ENCODE peak calls at places on chromosomes 2 and 18, in eight cellular contexts. One of them, this sample, is unnamed.

GRCh38 chr2:107721581-107721980 is 105.1 kb upstream of the RGPD4 start:
- DNase-seq in activated gamma-delta T cell treated with Interleukin-2 at 50 U/mL for 16 hours: no peak
- DNase-seq in mesendoderm: no peak
- DNase-seq in activated CD8-positive, alpha-beta memory T cell treated with anti-CD3 and anti-CD28 coated beads for 4 hours: no peak
- DNase-seq in iris pigment epithelial cell: peak
- DNase-seq in activated CD4-positive, alpha-beta T cell treated with anti-CD3 and anti-CD28 coated beads for 1 hour: no peak
- DNase-seq in sciatic nerve: no peak
- DNase-seq in T-helper 2 cell: no peak
- DNase-seq in this sample: no peak

GRCh38 chr2:21268871-21269224 is 145.1 kb downstream of the TDRD15 start:
- DNase-seq in activated gamma-delta T cell treated with Interleukin-2 at 50 U/mL for 16 hours: no peak
- DNase-seq in mesendoderm: no peak
- DNase-seq in activated CD8-positive, alpha-beta memory T cell treated with anti-CD3 and anti-CD28 coated beads for 4 hours: no peak
- DNase-seq in iris pigment epithelial cell: no peak
- DNase-seq in activated CD4-positive, alpha-beta T cell treated with anti-CD3 and anti-CD28 coated beads for 1 hour: no peak
- DNase-seq in sciatic nerve: no peak
- DNase-seq in T-helper 2 cell: no peak
- DNase-seq in this sample: no peak

GRCh38 chr2:183078163-183078466 is 432 bp upstream of the DUSP19 start:
- DNase-seq in activated gamma-delta T cell treated with Interleukin-2 at 50 U/mL for 16 hours: no peak
- DNase-seq in mesendoderm: no peak
- DNase-seq in activated CD8-positive, alpha-beta memory T cell treated with anti-CD3 and anti-CD28 coated beads for 4 hours: no peak
- DNase-seq in iris pigment epithelial cell: peak
- DNase-seq in activated CD4-positive, alpha-beta T cell treated with anti-CD3 and anti-CD28 coated beads for 1 hour: no peak
- DNase-seq in sciatic nerve: no peak
- DNase-seq in T-helper 2 cell: no peak
- DNase-seq in this sample: no peak

GRCh38 chr2:37459095-37459981 is 114.9 kb downstream of the QPCT start:
- DNase-seq in activated gamma-delta T cell treated with Interleukin-2 at 50 U/mL for 16 hours: no peak
- DNase-seq in mesendoderm: no peak
- DNase-seq in activated CD8-positive, alpha-beta memory T cell treated with anti-CD3 and anti-CD28 coated beads for 4 hours: no peak
- DNase-seq in iris pigment epithelial cell: peak
- DNase-seq in activated CD4-positive, alpha-beta T cell treated with anti-CD3 and anti-CD28 coated beads for 1 hour: no peak
- DNase-seq in sciatic nerve: no peak
- DNase-seq in T-helper 2 cell: no peak
- DNase-seq in this sample: no peak

GRCh38 chr18:23498877-23499570 is 4.3 kb upstream of the RMC1 start:
- DNase-seq in activated gamma-delta T cell treated with Interleukin-2 at 50 U/mL for 16 hours: peak
- DNase-seq in mesendoderm: peak
- DNase-seq in activated CD8-positive, alpha-beta memory T cell treated with anti-CD3 and anti-CD28 coated beads for 4 hours: peak
- DNase-seq in iris pigment epithelial cell: peak
- DNase-seq in activated CD4-positive, alpha-beta T cell treated with anti-CD3 and anti-CD28 coated beads for 1 hour: peak
- DNase-seq in sciatic nerve: peak
- DNase-seq in T-helper 2 cell: peak
- DNase-seq in this sample: peak

GRCh38 chr2:160252278-160252887 is 52.3 kb upstream of the ITGB6 start:
- DNase-seq in activated gamma-delta T cell treated with Interleukin-2 at 50 U/mL for 16 hours: no peak
- DNase-seq in mesendoderm: peak
- DNase-seq in activated CD8-positive, alpha-beta memory T cell treated with anti-CD3 and anti-CD28 coated beads for 4 hours: no peak
- DNase-seq in iris pigment epithelial cell: no peak
- DNase-seq in activated CD4-positive, alpha-beta T cell treated with anti-CD3 and anti-CD28 coated beads for 1 hour: no peak
- DNase-seq in sciatic nerve: no peak
- DNase-seq in T-helper 2 cell: no peak
- DNase-seq in this sample: no peak

GRCh38 chr2:149089068-149089467 is 50.6 kb downstream of the LYPD6B start:
- DNase-seq in activated gamma-delta T cell treated with Interleukin-2 at 50 U/mL for 16 hours: no peak
- DNase-seq in mesendoderm: no peak
- DNase-seq in activated CD8-positive, alpha-beta memory T cell treated with anti-CD3 and anti-CD28 coated beads for 4 hours: no peak
- DNase-seq in iris pigment epithelial cell: no peak
- DNase-seq in activated CD4-positive, alpha-beta T cell treated with anti-CD3 and anti-CD28 coated beads for 1 hour: no peak
- DNase-seq in sciatic nerve: no peak
- DNase-seq in T-helper 2 cell: no peak
- DNase-seq in this sample: no peak

GRCh38 chr18:31329787-31330438 is 12.0 kb downstream of the DSG1 start:
- DNase-seq in activated gamma-delta T cell treated with Interleukin-2 at 50 U/mL for 16 hours: no peak
- DNase-seq in mesendoderm: peak
- DNase-seq in activated CD8-positive, alpha-beta memory T cell treated with anti-CD3 and anti-CD28 coated beads for 4 hours: no peak
- DNase-seq in iris pigment epithelial cell: no peak
- DNase-seq in activated CD4-positive, alpha-beta T cell treated with anti-CD3 and anti-CD28 coated beads for 1 hour: no peak
- DNase-seq in sciatic nerve: no peak
- DNase-seq in T-helper 2 cell: no peak
- DNase-seq in this sample: no peak

GRCh38 chr2:233620204-233620603 is 2.8 kb downstream of the UGT1A8 start:
- DNase-seq in activated gamma-delta T cell treated with Interleukin-2 at 50 U/mL for 16 hours: no peak
- DNase-seq in mesendoderm: no peak
- DNase-seq in activated CD8-positive, alpha-beta memory T cell treated with anti-CD3 and anti-CD28 coated beads for 4 hours: no peak
- DNase-seq in iris pigment epithelial cell: no peak
- DNase-seq in activated CD4-positive, alpha-beta T cell treated with anti-CD3 and anti-CD28 coated beads for 1 hour: no peak
- DNase-seq in sciatic nerve: no peak
- DNase-seq in T-helper 2 cell: no peak
- DNase-seq in this sample: peak

GRCh38 chr2:178484245-178485041 is 4.2 kb downstream of the PLEKHA3 start:
- DNase-seq in activated gamma-delta T cell treated with Interleukin-2 at 50 U/mL for 16 hours: no peak
- DNase-seq in mesendoderm: no peak
- DNase-seq in activated CD8-positive, alpha-beta memory T cell treated with anti-CD3 and anti-CD28 coated beads for 4 hours: no peak
- DNase-seq in iris pigment epithelial cell: no peak
- DNase-seq in activated CD4-positive, alpha-beta T cell treated with anti-CD3 and anti-CD28 coated beads for 1 hour: no peak
- DNase-seq in sciatic nerve: peak
- DNase-seq in T-helper 2 cell: no peak
- DNase-seq in this sample: no peak

GRCh38 chr2:101751875-101752619 is 54.5 kb downstream of the MAP4K4 start:
- DNase-seq in activated gamma-delta T cell treated with Interleukin-2 at 50 U/mL for 16 hours: no peak
- DNase-seq in mesendoderm: no peak
- DNase-seq in activated CD8-positive, alpha-beta memory T cell treated with anti-CD3 and anti-CD28 coated beads for 4 hours: no peak
- DNase-seq in iris pigment epithelial cell: no peak
- DNase-seq in activated CD4-positive, alpha-beta T cell treated with anti-CD3 and anti-CD28 coated beads for 1 hour: no peak
- DNase-seq in sciatic nerve: no peak
- DNase-seq in T-helper 2 cell: no peak
- DNase-seq in this sample: no peak

GRCh38 chr2:63587814-63588384 is 378 bp downstream of the WDPCP start:
- DNase-seq in activated gamma-delta T cell treated with Interleukin-2 at 50 U/mL for 16 hours: no peak
- DNase-seq in mesendoderm: no peak
- DNase-seq in activated CD8-positive, alpha-beta memory T cell treated with anti-CD3 and anti-CD28 coated beads for 4 hours: no peak
- DNase-seq in iris pigment epithelial cell: no peak
- DNase-seq in activated CD4-positive, alpha-beta T cell treated with anti-CD3 and anti-CD28 coated beads for 1 hour: no peak
- DNase-seq in sciatic nerve: no peak
- DNase-seq in T-helper 2 cell: no peak
- DNase-seq in this sample: no peak

GRCh38 chr2:23618696-23619530 is 233.9 kb downstream of the KLHL29 start:
- DNase-seq in activated gamma-delta T cell treated with Interleukin-2 at 50 U/mL for 16 hours: no peak
- DNase-seq in mesendoderm: no peak
- DNase-seq in activated CD8-positive, alpha-beta memory T cell treated with anti-CD3 and anti-CD28 coated beads for 4 hours: no peak
- DNase-seq in iris pigment epithelial cell: peak
- DNase-seq in activated CD4-positive, alpha-beta T cell treated with anti-CD3 and anti-CD28 coated beads for 1 hour: no peak
- DNase-seq in sciatic nerve: no peak
- DNase-seq in T-helper 2 cell: no peak
- DNase-seq in this sample: no peak

GRCh38 chr2:223723954-223724411 is 113.4 kb downstream of the AP1S3 start:
- DNase-seq in activated gamma-delta T cell treated with Interleukin-2 at 50 U/mL for 16 hours: no peak
- DNase-seq in mesendoderm: peak
- DNase-seq in activated CD8-positive, alpha-beta memory T cell treated with anti-CD3 and anti-CD28 coated beads for 4 hours: no peak
- DNase-seq in iris pigment epithelial cell: no peak
- DNase-seq in activated CD4-positive, alpha-beta T cell treated with anti-CD3 and anti-CD28 coated beads for 1 hour: no peak
- DNase-seq in sciatic nerve: no peak
- DNase-seq in T-helper 2 cell: no peak
- DNase-seq in this sample: no peak

GRCh38 chr2:187541086-187542085 is 12.8 kb downstream of the TFPI start:
- DNase-seq in activated gamma-delta T cell treated with Interleukin-2 at 50 U/mL for 16 hours: no peak
- DNase-seq in mesendoderm: no peak
- DNase-seq in activated CD8-positive, alpha-beta memory T cell treated with anti-CD3 and anti-CD28 coated beads for 4 hours: no peak
- DNase-seq in iris pigment epithelial cell: peak
- DNase-seq in activated CD4-positive, alpha-beta T cell treated with anti-CD3 and anti-CD28 coated beads for 1 hour: no peak
- DNase-seq in sciatic nerve: no peak
- DNase-seq in T-helper 2 cell: no peak
- DNase-seq in this sample: no peak

GRCh38 chr18:8507361-8507760 is 101.9 kb upstream of the RAB12 start:
- DNase-seq in activated gamma-delta T cell treated with Interleukin-2 at 50 U/mL for 16 hours: no peak
- DNase-seq in mesendoderm: peak
- DNase-seq in activated CD8-positive, alpha-beta memory T cell treated with anti-CD3 and anti-CD28 coated beads for 4 hours: no peak
- DNase-seq in iris pigment epithelial cell: peak
- DNase-seq in activated CD4-positive, alpha-beta T cell treated with anti-CD3 and anti-CD28 coated beads for 1 hour: no peak
- DNase-seq in sciatic nerve: no peak
- DNase-seq in T-helper 2 cell: no peak
- DNase-seq in this sample: no peak

GRCh38 chr2:105315314-105315713 is 14.2 kb downstream of the TGFBRAP1 start:
- DNase-seq in activated gamma-delta T cell treated with Interleukin-2 at 50 U/mL for 16 hours: no peak
- DNase-seq in mesendoderm: no peak
- DNase-seq in activated CD8-positive, alpha-beta memory T cell treated with anti-CD3 and anti-CD28 coated beads for 4 hours: no peak
- DNase-seq in iris pigment epithelial cell: no peak
- DNase-seq in activated CD4-positive, alpha-beta T cell treated with anti-CD3 and anti-CD28 coated beads for 1 hour: no peak
- DNase-seq in sciatic nerve: no peak
- DNase-seq in T-helper 2 cell: no peak
- DNase-seq in this sample: no peak

GRCh38 chr18:60873708-60874107 is 459.5 kb upstream of the CDH20 start:
- DNase-seq in activated gamma-delta T cell treated with Interleukin-2 at 50 U/mL for 16 hours: no peak
- DNase-seq in mesendoderm: no peak
- DNase-seq in activated CD8-positive, alpha-beta memory T cell treated with anti-CD3 and anti-CD28 coated beads for 4 hours: no peak
- DNase-seq in iris pigment epithelial cell: peak
- DNase-seq in activated CD4-positive, alpha-beta T cell treated with anti-CD3 and anti-CD28 coated beads for 1 hour: no peak
- DNase-seq in sciatic nerve: no peak
- DNase-seq in T-helper 2 cell: no peak
- DNase-seq in this sample: no peak

GRCh38 chr2:9617749-9618148 is 13.0 kb downstream of the YWHAQ start:
- DNase-seq in activated gamma-delta T cell treated with Interleukin-2 at 50 U/mL for 16 hours: no peak
- DNase-seq in mesendoderm: no peak
- DNase-seq in activated CD8-positive, alpha-beta memory T cell treated with anti-CD3 and anti-CD28 coated beads for 4 hours: no peak
- DNase-seq in iris pigment epithelial cell: no peak
- DNase-seq in activated CD4-positive, alpha-beta T cell treated with anti-CD3 and anti-CD28 coated beads for 1 hour: no peak
- DNase-seq in sciatic nerve: no peak
- DNase-seq in T-helper 2 cell: no peak
- DNase-seq in this sample: no peak

GRCh38 chr2:191957996-191958860 is 111.3 kb upstream of the CAVIN2 start:
- DNase-seq in activated gamma-delta T cell treated with Interleukin-2 at 50 U/mL for 16 hours: no peak
- DNase-seq in mesendoderm: no peak
- DNase-seq in activated CD8-positive, alpha-beta memory T cell treated with anti-CD3 and anti-CD28 coated beads for 4 hours: no peak
- DNase-seq in iris pigment epithelial cell: peak
- DNase-seq in activated CD4-positive, alpha-beta T cell treated with anti-CD3 and anti-CD28 coated beads for 1 hour: no peak
- DNase-seq in sciatic nerve: no peak
- DNase-seq in T-helper 2 cell: no peak
- DNase-seq in this sample: no peak

GRCh38 chr18:37244618-37245017 is 321.0 kb downstream of the CELF4 start:
- DNase-seq in activated gamma-delta T cell treated with Interleukin-2 at 50 U/mL for 16 hours: no peak
- DNase-seq in mesendoderm: no peak
- DNase-seq in activated CD8-positive, alpha-beta memory T cell treated with anti-CD3 and anti-CD28 coated beads for 4 hours: no peak
- DNase-seq in iris pigment epithelial cell: no peak
- DNase-seq in activated CD4-positive, alpha-beta T cell treated with anti-CD3 and anti-CD28 coated beads for 1 hour: no peak
- DNase-seq in sciatic nerve: no peak
- DNase-seq in T-helper 2 cell: no peak
- DNase-seq in this sample: no peak

GRCh38 chr2:55314985-55315384 is 46.0 kb upstream of the MTIF2 start:
- DNase-seq in activated gamma-delta T cell treated with Interleukin-2 at 50 U/mL for 16 hours: no peak
- DNase-seq in mesendoderm: no peak
- DNase-seq in activated CD8-positive, alpha-beta memory T cell treated with anti-CD3 and anti-CD28 coated beads for 4 hours: no peak
- DNase-seq in iris pigment epithelial cell: no peak
- DNase-seq in activated CD4-positive, alpha-beta T cell treated with anti-CD3 and anti-CD28 coated beads for 1 hour: no peak
- DNase-seq in sciatic nerve: no peak
- DNase-seq in T-helper 2 cell: no peak
- DNase-seq in this sample: no peak

GRCh38 chr18:61896767-61897166 is 4.0 kb upstream of the RNF152 start:
- DNase-seq in activated gamma-delta T cell treated with Interleukin-2 at 50 U/mL for 16 hours: no peak
- DNase-seq in mesendoderm: peak
- DNase-seq in activated CD8-positive, alpha-beta memory T cell treated with anti-CD3 and anti-CD28 coated beads for 4 hours: no peak
- DNase-seq in iris pigment epithelial cell: peak
- DNase-seq in activated CD4-positive, alpha-beta T cell treated with anti-CD3 and anti-CD28 coated beads for 1 hour: no peak
- DNase-seq in sciatic nerve: no peak
- DNase-seq in T-helper 2 cell: no peak
- DNase-seq in this sample: peak

GRCh38 chr2:238601433-238602222 is 174.9 kb downstream of the ASB1 start:
- DNase-seq in activated gamma-delta T cell treated with Interleukin-2 at 50 U/mL for 16 hours: no peak
- DNase-seq in mesendoderm: no peak
- DNase-seq in activated CD8-positive, alpha-beta memory T cell treated with anti-CD3 and anti-CD28 coated beads for 4 hours: no peak
- DNase-seq in iris pigment epithelial cell: peak
- DNase-seq in activated CD4-positive, alpha-beta T cell treated with anti-CD3 and anti-CD28 coated beads for 1 hour: no peak
- DNase-seq in sciatic nerve: no peak
- DNase-seq in T-helper 2 cell: no peak
- DNase-seq in this sample: peak

GRCh38 chr2:29583104-29583503 is 338.3 kb downstream of the ALK start:
- DNase-seq in activated gamma-delta T cell treated with Interleukin-2 at 50 U/mL for 16 hours: no peak
- DNase-seq in mesendoderm: no peak
- DNase-seq in activated CD8-positive, alpha-beta memory T cell treated with anti-CD3 and anti-CD28 coated beads for 4 hours: no peak
- DNase-seq in iris pigment epithelial cell: peak
- DNase-seq in activated CD4-positive, alpha-beta T cell treated with anti-CD3 and anti-CD28 coated beads for 1 hour: no peak
- DNase-seq in sciatic nerve: no peak
- DNase-seq in T-helper 2 cell: no peak
- DNase-seq in this sample: no peak

GRCh38 chr2:238970553-238971081 is 122.7 kb downstream of the TWIST2 start:
- DNase-seq in activated gamma-delta T cell treated with Interleukin-2 at 50 U/mL for 16 hours: peak
- DNase-seq in mesendoderm: peak
- DNase-seq in activated CD8-positive, alpha-beta memory T cell treated with anti-CD3 and anti-CD28 coated beads for 4 hours: peak
- DNase-seq in iris pigment epithelial cell: peak
- DNase-seq in activated CD4-positive, alpha-beta T cell treated with anti-CD3 and anti-CD28 coated beads for 1 hour: no peak
- DNase-seq in sciatic nerve: peak
- DNase-seq in T-helper 2 cell: no peak
- DNase-seq in this sample: peak

GRCh38 chr18:58624011-58624410 is 4.9 kb downstream of the ALPK2 start:
- DNase-seq in activated gamma-delta T cell treated with Interleukin-2 at 50 U/mL for 16 hours: no peak
- DNase-seq in mesendoderm: no peak
- DNase-seq in activated CD8-positive, alpha-beta memory T cell treated with anti-CD3 and anti-CD28 coated beads for 4 hours: no peak
- DNase-seq in iris pigment epithelial cell: no peak
- DNase-seq in activated CD4-positive, alpha-beta T cell treated with anti-CD3 and anti-CD28 coated beads for 1 hour: no peak
- DNase-seq in sciatic nerve: no peak
- DNase-seq in T-helper 2 cell: no peak
- DNase-seq in this sample: no peak

GRCh38 chr18:26813043-26813442 is 52.5 kb downstream of the AQP4 start:
- DNase-seq in activated gamma-delta T cell treated with Interleukin-2 at 50 U/mL for 16 hours: no peak
- DNase-seq in mesendoderm: peak
- DNase-seq in activated CD8-positive, alpha-beta memory T cell treated with anti-CD3 and anti-CD28 coated beads for 4 hours: no peak
- DNase-seq in iris pigment epithelial cell: peak
- DNase-seq in activated CD4-positive, alpha-beta T cell treated with anti-CD3 and anti-CD28 coated beads for 1 hour: no peak
- DNase-seq in sciatic nerve: no peak
- DNase-seq in T-helper 2 cell: no peak
- DNase-seq in this sample: peak

GRCh38 chr18:13303761-13304364 is 85.3 kb downstream of the LDLRAD4 start:
- DNase-seq in activated gamma-delta T cell treated with Interleukin-2 at 50 U/mL for 16 hours: no peak
- DNase-seq in mesendoderm: peak
- DNase-seq in activated CD8-positive, alpha-beta memory T cell treated with anti-CD3 and anti-CD28 coated beads for 4 hours: no peak
- DNase-seq in iris pigment epithelial cell: no peak
- DNase-seq in activated CD4-positive, alpha-beta T cell treated with anti-CD3 and anti-CD28 coated beads for 1 hour: no peak
- DNase-seq in sciatic nerve: no peak
- DNase-seq in T-helper 2 cell: no peak
- DNase-seq in this sample: no peak

GRCh38 chr18:67068608-67069007 is 447.9 kb downstream of the DSEL start:
- DNase-seq in activated gamma-delta T cell treated with Interleukin-2 at 50 U/mL for 16 hours: no peak
- DNase-seq in mesendoderm: no peak
- DNase-seq in activated CD8-positive, alpha-beta memory T cell treated with anti-CD3 and anti-CD28 coated beads for 4 hours: no peak
- DNase-seq in iris pigment epithelial cell: no peak
- DNase-seq in activated CD4-positive, alpha-beta T cell treated with anti-CD3 and anti-CD28 coated beads for 1 hour: no peak
- DNase-seq in sciatic nerve: no peak
- DNase-seq in T-helper 2 cell: no peak
- DNase-seq in this sample: no peak

GRCh38 chr18:45026162-45026561 is 345.5 kb downstream of the SETBP1 start:
- DNase-seq in activated gamma-delta T cell treated with Interleukin-2 at 50 U/mL for 16 hours: no peak
- DNase-seq in mesendoderm: peak
- DNase-seq in activated CD8-positive, alpha-beta memory T cell treated with anti-CD3 and anti-CD28 coated beads for 4 hours: no peak
- DNase-seq in iris pigment epithelial cell: no peak
- DNase-seq in activated CD4-positive, alpha-beta T cell treated with anti-CD3 and anti-CD28 coated beads for 1 hour: no peak
- DNase-seq in sciatic nerve: no peak
- DNase-seq in T-helper 2 cell: no peak
- DNase-seq in this sample: no peak

GRCh38 chr2:208791257-208791656 is 384.7 kb downstream of the PTH2R start:
- DNase-seq in activated gamma-delta T cell treated with Interleukin-2 at 50 U/mL for 16 hours: no peak
- DNase-seq in mesendoderm: no peak
- DNase-seq in activated CD8-positive, alpha-beta memory T cell treated with anti-CD3 and anti-CD28 coated beads for 4 hours: no peak
- DNase-seq in iris pigment epithelial cell: no peak
- DNase-seq in activated CD4-positive, alpha-beta T cell treated with anti-CD3 and anti-CD28 coated beads for 1 hour: no peak
- DNase-seq in sciatic nerve: no peak
- DNase-seq in T-helper 2 cell: no peak
- DNase-seq in this sample: no peak

GRCh38 chr18:23784811-23785245 is 95.6 kb downstream of the LAMA3 start:
- DNase-seq in activated gamma-delta T cell treated with Interleukin-2 at 50 U/mL for 16 hours: no peak
- DNase-seq in mesendoderm: peak
- DNase-seq in activated CD8-positive, alpha-beta memory T cell treated with anti-CD3 and anti-CD28 coated beads for 4 hours: no peak
- DNase-seq in iris pigment epithelial cell: peak
- DNase-seq in activated CD4-positive, alpha-beta T cell treated with anti-CD3 and anti-CD28 coated beads for 1 hour: no peak
- DNase-seq in sciatic nerve: no peak
- DNase-seq in T-helper 2 cell: no peak
- DNase-seq in this sample: peak

GRCh38 chr2:4190548-4190947 is 487.2 kb downstream of the DCDC2C start:
- DNase-seq in activated gamma-delta T cell treated with Interleukin-2 at 50 U/mL for 16 hours: no peak
- DNase-seq in mesendoderm: no peak
- DNase-seq in activated CD8-positive, alpha-beta memory T cell treated with anti-CD3 and anti-CD28 coated beads for 4 hours: no peak
- DNase-seq in iris pigment epithelial cell: no peak
- DNase-seq in activated CD4-positive, alpha-beta T cell treated with anti-CD3 and anti-CD28 coated beads for 1 hour: no peak
- DNase-seq in sciatic nerve: no peak
- DNase-seq in T-helper 2 cell: no peak
- DNase-seq in this sample: no peak

This sample was measured in transverse colon.